ENCODE peak calls at places on chromosome 16, in eight cellular contexts. Y is upper lobe of right lung; C is IMR-90; A is breast epithelium; H is heart left ventricle; O is CD8-positive, alpha-beta T cell; V is endothelial cell of umbilical vein; Z is OCI-LY7. S is an unnamed sample.
A peak's percentile ranks its signal among the peaks of the same experiment; 100 is the strongest.

GRCh38 chr16:68506331-68507053 is 32.6 kb upstream of the ZFP90 start:
- DNase-seq in Y (no peak), C (peak; percentile 8), A (no peak), H (no peak), O (no peak), V (no peak), Z (no peak), S (no peak)

GRCh38 chr16:85573696-85574641 is 39.2 kb upstream of the GSE1 start:
- DNase-seq in Y (no peak), C (peak; percentile 78), A (peak; percentile 43), H (peak; percentile 86), O (no peak), V (peak; percentile 82), Z (no peak), S (peak; percentile 94)

GRCh38 chr16:53257001-53257400 is 177.3 kb upstream of the RBL2 start:
- DNase-seq in Y (no peak), C (peak; percentile 59), A (no peak), H (no peak), O (no peak), V (peak; percentile 31), Z (no peak), S (peak; percentile 12)

GRCh38 chr16:54806378-54806777 is 124.3 kb upstream of the IRX5 start:
- DNase-seq in Y (no peak), C (no peak), A (no peak), H (no peak), O (no peak), V (no peak), Z (no peak), S (no peak)

GRCh38 chr16:2236362-2237075 is at the start of gene DNASE1L2:
- DNase-seq in Y (no peak), C (no peak), A (no peak), H (no peak), O (no peak), V (peak; percentile 25), Z (no peak), S (no peak)

GRCh38 chr16:79168321-79168720 is 432.2 kb downstream of the MAF start:
- DNase-seq in Y (no peak), C (no peak), A (no peak), H (no peak), O (no peak), V (no peak), Z (no peak), S (no peak)

GRCh38 chr16:907819-908218 is 63.0 kb downstream of the LMF1 start:
- DNase-seq in Y (no peak), C (no peak), A (no peak), H (no peak), O (no peak), V (no peak), Z (no peak), S (no peak)

GRCh38 chr16:88591577-88592021 is 21.4 kb downstream of the ZC3H18 start:
- DNase-seq in Y (no peak), C (peak; percentile 8), A (peak; percentile 25), H (peak; percentile 64), O (no peak), V (no peak), Z (no peak), S (no peak)

GRCh38 chr16:54817432-54817831 is 113.2 kb upstream of the IRX5 start:
- DNase-seq in Y (no peak), C (no peak), A (peak; percentile 24), H (peak; percentile 33), O (no peak), V (no peak), Z (peak; percentile 38), S (peak; percentile 43)

GRCh38 chr16:48158296-48158695 is 2.5 kb upstream of the ABCC12 start:
- DNase-seq in Y (no peak), C (peak; percentile 75), A (no peak), H (no peak), O (no peak), V (no peak), Z (no peak), S (no peak)

DNA sequence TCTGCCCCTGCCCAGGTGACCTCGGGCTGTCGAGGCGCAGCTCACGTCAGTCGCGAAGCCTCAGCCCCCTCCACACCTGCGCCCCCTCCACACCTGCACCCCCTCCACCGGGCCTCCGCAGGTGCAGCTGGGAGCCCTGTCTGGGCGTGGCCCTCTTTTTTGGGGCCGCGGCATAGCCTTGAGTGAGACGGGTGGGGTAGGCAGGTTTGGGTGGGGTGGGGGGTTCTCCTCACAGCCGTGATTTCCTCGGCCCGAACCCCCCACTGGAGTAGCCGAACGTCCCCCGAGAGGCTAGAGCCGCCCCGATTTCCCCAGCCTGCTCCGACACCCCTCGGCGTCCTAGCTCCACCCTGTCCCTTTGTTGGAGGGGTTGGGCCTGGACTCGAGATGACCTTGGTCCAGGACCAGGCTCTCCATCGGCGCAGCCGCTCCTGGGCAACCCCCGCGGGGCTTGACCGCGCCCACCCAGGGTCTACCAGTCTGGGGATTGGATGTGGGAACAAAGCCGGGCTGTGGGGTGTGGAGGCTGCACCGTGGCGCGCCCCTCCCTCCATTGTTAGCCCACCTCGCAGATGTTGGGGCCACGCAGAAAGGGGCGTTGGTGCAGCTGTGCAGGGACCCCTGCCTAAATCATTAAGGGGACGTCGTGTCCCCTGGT is 627 bp downstream of the TUBB3 start:
- DNase-seq in Y (no peak), C (no peak), A (no peak), H (no peak), O (peak; percentile 47), V (no peak), Z (no peak), S (peak; percentile 32)
- H3K4me3 ChIP-seq in Y (peak overlapping the region; percentile 55), C (peak overlapping the region; percentile 83), A (peak overlapping the region; percentile 54), H (peak overlapping the region; percentile 60), O (no peak overlapping the region), V (peak overlapping the region; percentile 75), Z (peak overlapping the region; percentile 94), S (peak overlapping the region; percentile 73)

GRCh38 chr16:70689035-70689969 is 3.4 kb upstream of the MTSS2 start:
- DNase-seq in Y (peak; percentile 88), C (no peak), A (no peak), H (no peak), O (no peak), V (no peak), Z (no peak), S (no peak)

GRCh38 chr16:70688266-70688742 is 2.5 kb upstream of the MTSS2 start:
- DNase-seq in Y (peak; percentile 90), C (peak; percentile 59), A (peak; percentile 76), H (peak; percentile 74), O (no peak), V (peak; percentile 88), Z (no peak), S (peak; percentile 60)

GRCh38 chr16:70691223-70692129 is 5.6 kb upstream of the MTSS2 start:
- DNase-seq in Y (no peak), C (peak; percentile 97), A (no peak), H (peak; percentile 86), O (no peak), V (peak; percentile 54), Z (no peak), S (peak; percentile 51)

GRCh38 chr16:70692130-70692470 is 6.2 kb upstream of the MTSS2 start:
- DNase-seq in Y (no peak), C (no peak), A (no peak), H (no peak), O (no peak), V (no peak), Z (no peak), S (no peak)

DNA sequence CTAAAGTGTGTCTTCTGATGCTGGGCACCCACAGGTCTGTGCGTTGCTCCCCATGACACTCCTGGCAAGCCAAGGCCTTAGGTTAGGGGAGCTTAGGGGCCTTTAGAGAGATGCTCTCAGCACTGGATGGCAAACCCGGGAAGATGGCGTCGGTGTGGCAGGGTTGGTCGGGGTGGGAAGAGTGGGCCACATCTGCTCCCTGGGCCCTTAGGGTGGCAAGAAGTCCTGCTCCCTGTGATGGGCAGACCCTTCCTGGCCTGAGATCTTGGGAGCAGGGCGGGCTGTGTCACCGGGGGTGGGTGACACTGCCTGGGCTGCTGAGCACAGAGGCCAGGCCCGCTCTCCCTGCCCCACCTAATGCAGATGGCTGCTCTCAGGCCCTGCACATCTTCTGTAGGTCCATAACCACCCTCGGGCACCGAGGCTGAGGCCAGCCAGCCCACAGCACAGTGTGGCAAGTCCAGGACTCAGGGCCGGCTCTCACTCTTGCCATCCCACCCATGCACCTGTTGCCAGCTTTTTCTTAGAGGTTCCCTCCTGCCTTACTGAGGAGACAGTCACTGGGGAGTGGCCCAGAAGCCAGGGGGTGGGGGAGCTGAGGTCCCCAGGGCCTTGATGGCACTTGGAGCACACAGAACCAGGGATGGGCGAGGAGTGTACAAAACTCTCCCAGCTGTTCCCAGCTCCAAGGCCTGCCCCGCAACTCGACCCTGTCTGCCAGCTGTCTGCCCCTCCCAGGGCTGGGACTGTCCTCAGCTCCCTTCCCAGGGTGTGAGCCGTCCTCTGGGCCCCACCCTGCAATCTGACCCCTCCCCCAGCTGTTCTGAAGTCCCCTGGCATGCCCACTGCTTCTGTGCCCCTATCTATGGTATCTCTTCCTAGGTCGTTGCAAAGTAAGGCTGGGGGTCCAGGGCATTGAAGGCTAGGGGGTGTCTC is 4.4 kb upstream of the MTSS2 start:
- DNase-seq in Y (no peak), C (no peak), A (no peak), H (peak; percentile 34), O (no peak), V (no peak), Z (no peak), S (peak; percentile 86)
- H3K4me1 ChIP-seq in Y (peaks cover 88% of the 10 kb centered on the region), C (peaks cover 73% of the 10 kb centered on the region), A (peaks cover 53% of the 10 kb centered on the region), H (peaks cover 10% of the 10 kb centered on the region), O (peaks cover 12% of the 10 kb centered on the region), V (peaks cover 31% of the 10 kb centered on the region), Z (peaks cover under 1% of the 10 kb centered on the region), S (peaks cover 88% of the 10 kb centered on the region)

GRCh38 chr16:57186630-57187507 is 740 bp downstream of the RSPRY1 start:
- DNase-seq in Y (no peak), C (no peak), A (no peak), H (no peak), O (no peak), V (peak; percentile 56), Z (peak; percentile 28), S (peak; percentile 55)

GRCh38 chr16:57190136-57190535 is 4.0 kb downstream of the RSPRY1 start:
- DNase-seq in Y (no peak), C (no peak), A (no peak), H (no peak), O (no peak), V (no peak), Z (no peak), S (no peak)

GRCh38 chr16:57187508-57187854 is 1.4 kb downstream of the RSPRY1 start:
- DNase-seq in Y (no peak), C (no peak), A (no peak), H (no peak), O (no peak), V (no peak), Z (peak; percentile 12), S (no peak)

GRCh38 chr16:57191056-57191536 is 5.0 kb downstream of the RSPRY1 start:
- DNase-seq in Y (no peak), C (peak; percentile 65), A (no peak), H (no peak), O (no peak), V (peak; percentile 30), Z (no peak), S (no peak)

DNA sequence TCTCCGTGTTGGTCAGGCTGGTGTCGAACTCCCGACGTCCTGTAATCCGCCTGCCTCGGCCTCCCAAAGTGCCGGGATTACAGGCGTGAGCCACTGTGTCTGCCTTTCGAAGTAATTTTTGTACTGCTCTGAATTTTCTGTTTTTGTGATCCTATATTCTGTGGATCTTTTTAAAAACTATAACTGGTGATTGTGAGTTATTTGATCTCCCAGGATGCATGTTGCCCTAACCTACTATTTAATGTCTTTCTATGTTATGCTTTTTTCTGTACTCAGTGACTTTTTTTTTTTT is 2.5 kb downstream of the RSPRY1 start:
- DNase-seq in Y (no peak), C (no peak), A (no peak), H (no peak), O (no peak), V (no peak), Z (no peak), S (no peak)
- H3K9me3 ChIP-seq in Y (no peaks in the 10 kb centered on the region), C (no peaks in the 10 kb centered on the region), A (no peaks in the 10 kb centered on the region), H (no peaks in the 10 kb centered on the region), O (no peaks in the 10 kb centered on the region), V (no peaks in the 10 kb centered on the region), Z (no peaks in the 10 kb centered on the region), S (no peaks in the 10 kb centered on the region)

GRCh38 chr16:13611596-13611995 is 308.4 kb upstream of the ERCC4 start:
- DNase-seq in Y (no peak), C (no peak), A (no peak), H (no peak), O (no peak), V (no peak), Z (no peak), S (no peak)
- H3K4me3 ChIP-seq in Y (no peak overlapping the region), C (no peak overlapping the region), A (no peak overlapping the region), H (no peak overlapping the region), O (no peak overlapping the region), V (no peak overlapping the region), Z (no peak overlapping the region), S (no peak overlapping the region)

S was measured in SJCRH30.